ENCODE peak calls at places on chromosomes 1 and 21, in four cellular contexts. One of them, this sample, is unnamed.

GRCh38 chr1:173191011-173191410 is 16.1 kb downstream of the TNFSF4 start:
- DNase-seq in HepG2: no peak
- DNase-seq in K562: no peak
- DNase-seq in GM12878: no peak
- DNase-seq in this sample: no peak

GRCh38 chr1:27372808-27373690 is 1.6 kb downstream of the FCN3 start:
- DNase-seq in K562: peak
- DNase-seq in HepG2: no peak
- DNase-seq in GM12878: no peak
- DNase-seq in this sample: peak

GRCh38 chr1:183238071-183238470 is 52.0 kb downstream of the LAMC2 start:
- DNase-seq in HepG2: no peak
- DNase-seq in GM12878: no peak
- DNase-seq in K562: no peak
- DNase-seq in this sample: no peak

GRCh38 chr1:151133339-151133761 is 13.1 kb downstream of the SEMA6C start:
- DNase-seq in GM12878: no peak
- DNase-seq in HepG2: no peak
- DNase-seq in K562: peak
- DNase-seq in this sample: no peak

GRCh38 chr1:248807067-248807737 is 18.5 kb downstream of the SH3BP5L start:
- DNase-seq in HepG2: peak
- DNase-seq in K562: peak
- DNase-seq in GM12878: no peak
- DNase-seq in this sample: peak

GRCh38 chr1:220189750-220190347 is 82.4 kb downstream of the RAB3GAP2 start:
- DNase-seq in HepG2: peak
- DNase-seq in K562: peak
- DNase-seq in GM12878: no peak
- DNase-seq in this sample: peak

GRCh38 chr1:156698995-156699394 is 6.4 kb downstream of the CRABP2 start:
- DNase-seq in HepG2: no peak
- DNase-seq in GM12878: no peak
- DNase-seq in K562: no peak
- DNase-seq in this sample: no peak

GRCh38 chr1:153277852-153278251 is 18.4 kb downstream of the LORICRIN start:
- DNase-seq in K562: peak
- DNase-seq in GM12878: no peak
- DNase-seq in HepG2: peak
- DNase-seq in this sample: peak

GRCh38 chr1:227192163-227192562 is 126.1 kb downstream of the CDC42BPA start:
- DNase-seq in K562: no peak
- DNase-seq in GM12878: peak
- DNase-seq in HepG2: no peak
- DNase-seq in this sample: no peak

GRCh38 chr1:243921113-243921512 is 71.1 kb upstream of the AKT3 start:
- DNase-seq in GM12878: no peak
- DNase-seq in HepG2: no peak
- DNase-seq in K562: no peak
- DNase-seq in this sample: no peak

GRCh38 chr1:234186037-234186688 is 187.1 kb upstream of the COA6 start:
- DNase-seq in HepG2: peak
- DNase-seq in K562: no peak
- DNase-seq in GM12878: no peak
- DNase-seq in this sample: no peak

GRCh38 chr1:23168462-23169218 is at the start of gene LUZP1:
- DNase-seq in HepG2: peak
- DNase-seq in K562: peak
- DNase-seq in GM12878: no peak
- DNase-seq in this sample: peak

GRCh38 chr1:66764994-66765578 is 12.8 kb downstream of the DYNLT5 start:
- DNase-seq in HepG2: peak
- DNase-seq in K562: peak
- DNase-seq in GM12878: no peak
- DNase-seq in this sample: peak

GRCh38 chr1:153339802-153340201 is 8.8 kb downstream of the PGLYRP4 start:
- DNase-seq in K562: no peak
- DNase-seq in HepG2: no peak
- DNase-seq in GM12878: no peak
- DNase-seq in this sample: peak

GRCh38 chr1:24920155-24920925 is 9.7 kb downstream of the RUNX3 start:
- DNase-seq in HepG2: no peak
- DNase-seq in GM12878: no peak
- DNase-seq in K562: peak
- DNase-seq in this sample: no peak
- TF ChIP-seq TARDBP in HepG2: no peak
- TF ChIP-seq TARDBP in GM12878: no peak
- TF ChIP-seq TARDBP in K562: no peak
- TF ChIP-seq TARDBP in this sample: no peak

GRCh38 chr1:175272361-175272760 is 79.8 kb upstream of the KIAA0040 start:
- DNase-seq in HepG2: no peak
- DNase-seq in GM12878: no peak
- DNase-seq in K562: no peak
- DNase-seq in this sample: no peak

GRCh38 chr1:175268720-175269119 is 76.1 kb upstream of the KIAA0040 start:
- DNase-seq in HepG2: no peak
- DNase-seq in K562: no peak
- DNase-seq in GM12878: no peak
- DNase-seq in this sample: no peak

GRCh38 chr1:175269151-175269550 is 76.6 kb upstream of the KIAA0040 start:
- DNase-seq in GM12878: no peak
- DNase-seq in HepG2: no peak
- DNase-seq in K562: no peak
- DNase-seq in this sample: no peak

GRCh38 chr1:175270361-175270760 is 77.8 kb upstream of the KIAA0040 start:
- DNase-seq in GM12878: no peak
- DNase-seq in K562: no peak
- DNase-seq in HepG2: no peak
- DNase-seq in this sample: no peak

GRCh38 chr1:175267716-175268416 is 75.3 kb upstream of the KIAA0040 start:
- DNase-seq in HepG2: no peak
- DNase-seq in K562: no peak
- DNase-seq in GM12878: no peak
- DNase-seq in this sample: no peak
- TF ChIP-seq FOXM1 in HepG2: no peak
- TF ChIP-seq FOXM1 in K562: no peak
- TF ChIP-seq FOXM1 in GM12878: no peak
- TF ChIP-seq FOXM1 in this sample: no peak

GRCh38 chr21:44352253-44352860 is 1.1 kb upstream of the TRPM2 start:
- DNase-seq in GM12878: no peak
- DNase-seq in HepG2: no peak
- DNase-seq in K562: no peak
- DNase-seq in this sample: no peak
- TF ChIP-seq FOXK2 in GM12878: no peak
- TF ChIP-seq FOXK2 in HepG2: no peak
- TF ChIP-seq FOXK2 in K562: no peak
- TF ChIP-seq FOXK2 in this sample: no peak

DNA sequence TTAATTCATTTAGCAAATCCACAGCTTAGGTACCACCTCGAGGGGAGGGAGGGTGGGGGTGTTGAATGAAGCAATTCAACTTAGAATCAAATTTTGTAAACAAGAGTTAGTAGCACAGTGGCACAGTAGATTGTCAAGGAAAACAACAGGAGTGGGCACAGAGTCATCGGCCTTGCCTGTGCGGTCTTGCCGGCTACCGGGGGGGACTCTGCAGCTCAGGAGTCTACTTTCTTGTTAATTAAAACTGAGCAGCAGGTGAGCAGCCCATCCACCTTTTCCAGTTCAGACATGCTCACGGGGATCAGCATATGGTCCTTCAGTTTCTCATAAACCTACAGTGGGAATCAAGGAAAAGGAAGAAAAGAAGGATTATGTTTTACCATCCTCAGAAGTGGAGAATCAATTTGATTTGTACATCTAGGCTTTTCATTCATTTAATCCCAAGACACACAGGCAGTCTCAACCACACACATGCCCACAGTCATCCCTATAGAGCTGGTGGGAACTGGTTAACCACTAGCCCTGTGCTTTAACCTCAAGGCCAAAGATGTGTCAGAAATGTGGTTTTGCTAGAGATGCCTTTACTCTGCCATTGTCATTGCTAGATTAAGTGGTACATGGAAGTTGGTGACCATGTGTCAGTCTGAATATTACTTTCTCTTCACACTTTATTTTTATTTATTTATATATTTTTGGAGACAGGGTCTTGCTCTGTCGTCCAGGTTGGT is 45.0 kb upstream of the BCL10 start:
- DNase-seq in GM12878: no peak
- DNase-seq in HepG2: no peak
- DNase-seq in K562: no peak
- DNase-seq in this sample: no peak
- TF ChIP-seq TARDBP in GM12878: no peak
- TF ChIP-seq TARDBP in HepG2: no peak
- TF ChIP-seq TARDBP in K562: no peak
- TF ChIP-seq TARDBP in this sample: no peak

GRCh38 chr1:7257225-7257624 is 472.0 kb downstream of the CAMTA1 start:
- DNase-seq in K562: no peak
- DNase-seq in GM12878: no peak
- DNase-seq in HepG2: no peak
- DNase-seq in this sample: peak
- TF ChIP-seq FOXM1 in K562: no peak
- TF ChIP-seq FOXM1 in GM12878: no peak
- TF ChIP-seq FOXM1 in HepG2: no peak
- TF ChIP-seq FOXM1 in this sample: no peak